ENCODE peak calls at places on chromosomes 1 and 21, in nine cellular contexts. One of them, this sample, is unnamed.

GRCh38 chr1:19232526-19232851 is 18.8 kb downstream of the EMC1 start:
- DNase-seq in left ventricle myocardium inferior: peak; percentile 34
- DNase-seq in kidney: no peak
- DNase-seq in lower lobe of right lung: no peak
- DNase-seq in cardiac muscle cell: peak; percentile 38
- DNase-seq in naive thymus-derived CD4-positive, alpha-beta T cell: no peak
- DNase-seq in adrenal gland: peak; percentile 76
- DNase-seq in left lung: no peak
- DNase-seq in upper lobe of right lung: no peak
- DNase-seq in this sample: no peak

GRCh38 chr1:8661185-8662110 is 156.0 kb downstream of the RERE start:
- DNase-seq in left ventricle myocardium inferior: no peak
- DNase-seq in kidney: no peak
- DNase-seq in lower lobe of right lung: no peak
- DNase-seq in cardiac muscle cell: peak; percentile 91
- DNase-seq in naive thymus-derived CD4-positive, alpha-beta T cell: no peak
- DNase-seq in adrenal gland: peak; percentile 59
- DNase-seq in left lung: no peak
- DNase-seq in upper lobe of right lung: no peak
- DNase-seq in this sample: no peak

GRCh38 chr1:241542199-241542907 is 10.2 kb downstream of the KMO start:
- DNase-seq in left ventricle myocardium inferior: no peak
- DNase-seq in kidney: no peak
- DNase-seq in lower lobe of right lung: no peak
- DNase-seq in cardiac muscle cell: no peak
- DNase-seq in naive thymus-derived CD4-positive, alpha-beta T cell: no peak
- DNase-seq in adrenal gland: no peak
- DNase-seq in left lung: no peak
- DNase-seq in upper lobe of right lung: no peak
- DNase-seq in this sample: no peak

GRCh38 chr21:37001446-37001845 is 5.1 kb upstream of the RIPPLY3 start:
- DNase-seq in left ventricle myocardium inferior: no peak
- DNase-seq in kidney: no peak
- DNase-seq in lower lobe of right lung: no peak
- DNase-seq in cardiac muscle cell: no peak
- DNase-seq in naive thymus-derived CD4-positive, alpha-beta T cell: no peak
- DNase-seq in adrenal gland: no peak
- DNase-seq in left lung: no peak
- DNase-seq in upper lobe of right lung: no peak
- DNase-seq in this sample: no peak

GRCh38 chr1:167128261-167129227 is 34.7 kb downstream of the STYXL2 start:
- DNase-seq in left ventricle myocardium inferior: no peak
- DNase-seq in kidney: no peak
- DNase-seq in lower lobe of right lung: no peak
- DNase-seq in cardiac muscle cell: no peak
- DNase-seq in naive thymus-derived CD4-positive, alpha-beta T cell: no peak
- DNase-seq in adrenal gland: no peak
- DNase-seq in left lung: no peak
- DNase-seq in upper lobe of right lung: no peak
- DNase-seq in this sample: no peak

GRCh38 chr1:28761189-28761588 is 24.4 kb downstream of the YTHDF2 start:
- DNase-seq in left ventricle myocardium inferior: no peak
- DNase-seq in kidney: no peak
- DNase-seq in lower lobe of right lung: no peak
- DNase-seq in cardiac muscle cell: no peak
- DNase-seq in naive thymus-derived CD4-positive, alpha-beta T cell: no peak
- DNase-seq in adrenal gland: no peak
- DNase-seq in left lung: no peak
- DNase-seq in upper lobe of right lung: no peak
- DNase-seq in this sample: no peak

GRCh38 chr1:23594149-23594917 is 35.0 kb upstream of the ID3 start:
- DNase-seq in left ventricle myocardium inferior: no peak
- DNase-seq in kidney: no peak
- DNase-seq in lower lobe of right lung: no peak
- DNase-seq in cardiac muscle cell: no peak
- DNase-seq in naive thymus-derived CD4-positive, alpha-beta T cell: no peak
- DNase-seq in adrenal gland: no peak
- DNase-seq in left lung: no peak
- DNase-seq in upper lobe of right lung: no peak
- DNase-seq in this sample: no peak

GRCh38 chr1:201447911-201448871 is 20.8 kb downstream of the PHLDA3 start:
- DNase-seq in left ventricle myocardium inferior: peak; percentile 81
- DNase-seq in kidney: peak; percentile 85
- DNase-seq in lower lobe of right lung: peak; percentile 86
- DNase-seq in cardiac muscle cell: peak; percentile 88
- DNase-seq in naive thymus-derived CD4-positive, alpha-beta T cell: peak; percentile 25
- DNase-seq in adrenal gland: peak; percentile 57
- DNase-seq in left lung: peak; percentile 92
- DNase-seq in upper lobe of right lung: peak; percentile 91
- DNase-seq in this sample: peak; percentile 86

GRCh38 chr1:2455757-2456156 is 20.3 kb upstream of the PLCH2 start:
- DNase-seq in left ventricle myocardium inferior: no peak
- DNase-seq in kidney: no peak
- DNase-seq in lower lobe of right lung: no peak
- DNase-seq in cardiac muscle cell: no peak
- DNase-seq in naive thymus-derived CD4-positive, alpha-beta T cell: no peak
- DNase-seq in adrenal gland: no peak
- DNase-seq in left lung: no peak
- DNase-seq in upper lobe of right lung: no peak
- DNase-seq in this sample: no peak
- H3K4me1 ChIP-seq in left ventricle myocardium inferior: peaks cover 12% of the 10 kb centered on the region
- H3K4me1 ChIP-seq in kidney: no peaks in the 10 kb centered on the region
- H3K4me1 ChIP-seq in lower lobe of right lung: no peaks in the 10 kb centered on the region
- H3K4me1 ChIP-seq in cardiac muscle cell: no peaks in the 10 kb centered on the region
- H3K4me1 ChIP-seq in naive thymus-derived CD4-positive, alpha-beta T cell: no peaks in the 10 kb centered on the region
- H3K4me1 ChIP-seq in adrenal gland: peaks cover 2% of the 10 kb centered on the region
- H3K4me1 ChIP-seq in left lung: no peaks in the 10 kb centered on the region
- H3K4me1 ChIP-seq in upper lobe of right lung: no peaks in the 10 kb centered on the region
- H3K4me1 ChIP-seq in this sample: no peaks in the 10 kb centered on the region

DNA sequence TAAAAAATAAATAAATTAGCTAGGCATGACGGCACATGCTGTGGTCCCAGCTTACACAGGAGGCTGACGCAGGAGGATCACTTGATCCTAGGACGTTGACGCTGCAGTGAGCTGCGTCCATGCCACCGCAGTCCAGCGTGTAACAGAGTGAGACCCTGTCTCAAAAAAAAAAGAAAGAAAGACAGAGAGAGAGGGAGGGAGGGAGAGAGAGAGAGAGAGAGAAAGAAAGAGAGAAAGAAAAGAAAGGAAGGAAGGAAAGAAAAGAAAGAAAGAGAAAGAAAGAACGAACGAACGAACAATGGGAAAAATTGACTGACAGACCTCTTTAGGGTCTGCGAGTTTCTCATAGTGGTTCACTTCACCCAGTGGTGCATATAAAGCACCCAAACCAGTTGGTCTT is 97.8 kb upstream of the BMP8A start:
- DNase-seq in left ventricle myocardium inferior: no peak
- DNase-seq in kidney: no peak
- DNase-seq in lower lobe of right lung: no peak
- DNase-seq in cardiac muscle cell: no peak
- DNase-seq in naive thymus-derived CD4-positive, alpha-beta T cell: no peak
- DNase-seq in adrenal gland: no peak
- DNase-seq in left lung: no peak
- DNase-seq in upper lobe of right lung: no peak
- DNase-seq in this sample: no peak
- H3K4me1 ChIP-seq in left ventricle myocardium inferior: peaks cover 91% of the 10 kb centered on the region
- H3K4me1 ChIP-seq in kidney: peaks cover 28% of the 10 kb centered on the region
- H3K4me1 ChIP-seq in lower lobe of right lung: peaks cover 81% of the 10 kb centered on the region
- H3K4me1 ChIP-seq in cardiac muscle cell: peaks cover 80% of the 10 kb centered on the region
- H3K4me1 ChIP-seq in naive thymus-derived CD4-positive, alpha-beta T cell: peaks cover 42% of the 10 kb centered on the region
- H3K4me1 ChIP-seq in adrenal gland: peaks cover 41% of the 10 kb centered on the region
- H3K4me1 ChIP-seq in left lung: peaks cover 52% of the 10 kb centered on the region
- H3K4me1 ChIP-seq in upper lobe of right lung: peaks cover 80% of the 10 kb centered on the region
- H3K4me1 ChIP-seq in this sample: no peaks in the 10 kb centered on the region

GRCh38 chr1:24935196-24935526 is 5.1 kb upstream of the RUNX3 start:
- DNase-seq in left ventricle myocardium inferior: no peak
- DNase-seq in kidney: no peak
- DNase-seq in lower lobe of right lung: no peak
- DNase-seq in cardiac muscle cell: no peak
- DNase-seq in naive thymus-derived CD4-positive, alpha-beta T cell: no peak
- DNase-seq in adrenal gland: no peak
- DNase-seq in left lung: peak; percentile 71
- DNase-seq in upper lobe of right lung: no peak
- DNase-seq in this sample: no peak

GRCh38 chr1:24935615-24936484 is 5.8 kb upstream of the RUNX3 start:
- DNase-seq in left ventricle myocardium inferior: no peak
- DNase-seq in kidney: no peak
- DNase-seq in lower lobe of right lung: no peak
- DNase-seq in cardiac muscle cell: no peak
- DNase-seq in naive thymus-derived CD4-positive, alpha-beta T cell: no peak
- DNase-seq in adrenal gland: no peak
- DNase-seq in left lung: no peak
- DNase-seq in upper lobe of right lung: no peak
- DNase-seq in this sample: no peak

GRCh38 chr1:24932725-24933294 is 2.7 kb upstream of the RUNX3 start:
- DNase-seq in left ventricle myocardium inferior: no peak
- DNase-seq in kidney: no peak
- DNase-seq in lower lobe of right lung: no peak
- DNase-seq in cardiac muscle cell: no peak
- DNase-seq in naive thymus-derived CD4-positive, alpha-beta T cell: no peak
- DNase-seq in adrenal gland: no peak
- DNase-seq in left lung: peak; percentile 66
- DNase-seq in upper lobe of right lung: no peak
- DNase-seq in this sample: no peak

GRCh38 chr1:24933468-24933867 is 3.4 kb upstream of the RUNX3 start:
- DNase-seq in left ventricle myocardium inferior: no peak
- DNase-seq in kidney: no peak
- DNase-seq in lower lobe of right lung: no peak
- DNase-seq in cardiac muscle cell: no peak
- DNase-seq in naive thymus-derived CD4-positive, alpha-beta T cell: no peak
- DNase-seq in adrenal gland: no peak
- DNase-seq in left lung: peak; percentile 71
- DNase-seq in upper lobe of right lung: no peak
- DNase-seq in this sample: no peak

DNA sequence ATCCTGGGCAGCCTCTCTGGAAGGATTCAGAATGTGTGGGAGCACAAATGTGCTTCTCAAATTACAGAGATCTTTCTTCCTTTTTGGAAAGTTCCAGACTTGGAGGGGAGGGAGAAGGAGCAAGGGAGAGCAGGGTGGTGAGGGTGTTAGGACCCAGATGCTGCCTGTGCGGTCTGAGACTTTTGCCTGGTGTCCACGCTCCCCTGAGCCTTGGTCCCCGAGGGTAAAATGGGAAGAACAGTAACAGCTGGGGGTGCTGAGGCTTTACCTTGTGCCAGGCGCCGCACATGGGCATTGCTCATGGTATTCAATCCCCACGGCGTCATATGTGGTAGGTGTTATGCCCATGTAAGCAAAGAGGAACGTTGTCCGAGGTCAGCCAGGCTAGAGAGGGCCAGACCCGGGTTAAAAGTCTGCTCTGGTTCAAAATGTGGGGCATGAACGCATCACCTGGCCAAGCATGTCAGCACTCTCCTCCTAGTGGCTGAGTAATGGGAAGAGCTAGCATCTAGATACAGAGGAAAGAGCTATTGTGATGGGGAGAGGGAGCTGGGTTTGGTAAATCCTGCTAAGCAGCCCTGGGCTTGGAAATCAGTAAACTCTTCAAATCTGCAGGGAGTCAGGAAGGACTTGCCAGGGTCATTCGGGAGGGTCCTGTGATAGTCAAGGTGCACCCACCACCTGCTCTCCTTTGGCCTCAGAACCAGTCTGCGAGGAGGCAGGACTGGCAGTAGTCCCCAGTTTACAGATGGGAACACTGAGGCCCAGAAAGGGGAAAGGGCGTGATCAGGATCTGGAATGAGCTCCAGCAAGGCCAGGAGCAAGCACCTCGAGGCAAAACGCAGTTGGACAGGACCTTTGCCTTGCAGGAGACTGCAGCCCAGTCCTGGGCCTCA is 4.5 kb upstream of the RUNX3 start:
- DNase-seq in left ventricle myocardium inferior: no peak
- DNase-seq in kidney: no peak
- DNase-seq in lower lobe of right lung: no peak
- DNase-seq in cardiac muscle cell: no peak
- DNase-seq in naive thymus-derived CD4-positive, alpha-beta T cell: no peak
- DNase-seq in adrenal gland: no peak
- DNase-seq in left lung: no peak
- DNase-seq in upper lobe of right lung: no peak
- DNase-seq in this sample: no peak
- H3K4me1 ChIP-seq in left ventricle myocardium inferior: peaks cover 28% of the 10 kb centered on the region
- H3K4me1 ChIP-seq in kidney: no peaks in the 10 kb centered on the region
- H3K4me1 ChIP-seq in lower lobe of right lung: peaks cover 21% of the 10 kb centered on the region
- H3K4me1 ChIP-seq in cardiac muscle cell: no peaks in the 10 kb centered on the region
- H3K4me1 ChIP-seq in naive thymus-derived CD4-positive, alpha-beta T cell: peaks cover 20% of the 10 kb centered on the region
- H3K4me1 ChIP-seq in adrenal gland: peaks cover 6% of the 10 kb centered on the region
- H3K4me1 ChIP-seq in left lung: peaks cover 5% of the 10 kb centered on the region
- H3K4me1 ChIP-seq in upper lobe of right lung: peaks cover 20% of the 10 kb centered on the region
- H3K4me1 ChIP-seq in this sample: peaks cover 27% of the 10 kb centered on the region

GRCh38 chr1:1358433-1359201 is at the start of gene MXRA8:
- DNase-seq in left ventricle myocardium inferior: peak; percentile 80
- DNase-seq in kidney: peak; percentile 90
- DNase-seq in lower lobe of right lung: no peak
- DNase-seq in cardiac muscle cell: peak; percentile 91
- DNase-seq in naive thymus-derived CD4-positive, alpha-beta T cell: no peak
- DNase-seq in adrenal gland: peak; percentile 28
- DNase-seq in left lung: peak; percentile 81
- DNase-seq in upper lobe of right lung: peak; percentile 68
- DNase-seq in this sample: peak; percentile 86

GRCh38 chr1:1356796-1357401 is 1.5 kb downstream of the MXRA8 start:
- DNase-seq in left ventricle myocardium inferior: no peak
- DNase-seq in kidney: peak; percentile 78
- DNase-seq in lower lobe of right lung: no peak
- DNase-seq in cardiac muscle cell: no peak
- DNase-seq in naive thymus-derived CD4-positive, alpha-beta T cell: no peak
- DNase-seq in adrenal gland: no peak
- DNase-seq in left lung: peak; percentile 81
- DNase-seq in upper lobe of right lung: no peak
- DNase-seq in this sample: no peak

GRCh38 chr1:1356166-1356795 is 2.1 kb downstream of the MXRA8 start:
- DNase-seq in left ventricle myocardium inferior: no peak
- DNase-seq in kidney: peak; percentile 77
- DNase-seq in lower lobe of right lung: no peak
- DNase-seq in cardiac muscle cell: no peak
- DNase-seq in naive thymus-derived CD4-positive, alpha-beta T cell: no peak
- DNase-seq in adrenal gland: no peak
- DNase-seq in left lung: no peak
- DNase-seq in upper lobe of right lung: no peak
- DNase-seq in this sample: no peak

GRCh38 chr1:1359316-1359667 is 937 bp upstream of the MXRA8 start:
- DNase-seq in left ventricle myocardium inferior: peak; percentile 35
- DNase-seq in kidney: no peak
- DNase-seq in lower lobe of right lung: no peak
- DNase-seq in cardiac muscle cell: peak; percentile 67
- DNase-seq in naive thymus-derived CD4-positive, alpha-beta T cell: no peak
- DNase-seq in adrenal gland: no peak
- DNase-seq in left lung: no peak
- DNase-seq in upper lobe of right lung: no peak
- DNase-seq in this sample: no peak

DNA sequence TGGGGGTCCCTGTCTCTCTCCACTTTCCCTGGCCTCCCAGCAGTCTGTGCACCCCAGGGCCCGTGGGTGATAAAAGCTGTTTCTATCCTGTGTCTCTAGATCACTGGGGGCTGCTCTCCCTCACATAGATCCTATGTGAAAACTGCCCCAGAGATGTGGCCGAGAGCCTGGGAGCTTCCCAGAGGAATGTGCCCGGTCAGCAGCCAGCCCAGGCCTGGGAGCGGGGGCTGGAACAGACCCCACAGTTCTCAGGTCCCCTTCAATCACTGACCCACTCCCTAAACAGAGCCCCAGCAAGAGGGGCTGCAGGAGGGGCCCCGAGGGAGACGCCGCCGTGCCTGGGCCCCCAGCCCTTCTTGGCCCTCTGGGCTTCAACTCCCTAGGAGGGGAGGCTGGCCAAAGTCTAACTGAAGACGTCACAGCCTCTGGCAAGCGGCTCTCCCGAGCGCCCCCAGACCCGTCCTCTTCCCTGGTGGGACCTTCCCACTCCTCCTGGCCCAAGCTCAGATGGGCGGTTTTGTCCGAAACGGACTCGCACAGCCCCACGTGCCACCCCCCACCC is 403 bp downstream of the MXRA8 start:
- DNase-seq in left ventricle myocardium inferior: no peak
- DNase-seq in kidney: peak; percentile 78
- DNase-seq in lower lobe of right lung: no peak
- DNase-seq in cardiac muscle cell: peak; percentile 38
- DNase-seq in naive thymus-derived CD4-positive, alpha-beta T cell: peak; percentile 4
- DNase-seq in adrenal gland: no peak
- DNase-seq in left lung: no peak
- DNase-seq in upper lobe of right lung: no peak
- DNase-seq in this sample: no peak
- H3K4me1 ChIP-seq in left ventricle myocardium inferior: peaks cover 73% of the 10 kb centered on the region
- H3K4me1 ChIP-seq in kidney: no peaks in the 10 kb centered on the region
- H3K4me1 ChIP-seq in lower lobe of right lung: peaks cover 45% of the 10 kb centered on the region
- H3K4me1 ChIP-seq in cardiac muscle cell: peaks cover 39% of the 10 kb centered on the region
- H3K4me1 ChIP-seq in naive thymus-derived CD4-positive, alpha-beta T cell: no peaks in the 10 kb centered on the region
- H3K4me1 ChIP-seq in adrenal gland: peaks cover 4% of the 10 kb centered on the region
- H3K4me1 ChIP-seq in left lung: peaks cover 17% of the 10 kb centered on the region
- H3K4me1 ChIP-seq in upper lobe of right lung: peaks cover 35% of the 10 kb centered on the region
- H3K4me1 ChIP-seq in this sample: peaks cover 81% of the 10 kb centered on the region

This sample was measured in right atrium auricular region.